ENCODE peak calls at places on chromosomes 11 and 22, in nine cellular contexts. G is nucleus accumbens, L is neural progenitor cell, K is T-helper 2 cell, D is RWPE1, N is BE2C, B is HCEC 1CT, W is endothelial cell of umbilical vein, O is KG1. Z is an unnamed sample.

GRCh38 chr11:63920126-63920869 is 3.3 kb upstream of the RCOR2 start:
- DNase-seq in B (no peak), K (no peak), G (peak), O (no peak), W (no peak), D (no peak), N (peak), L (peak), Z (no peak)

GRCh38 chr11:102489469-102490145 is 37.0 kb upstream of the TMEM123 start:
- DNase-seq in L (no peak), D (no peak), N (no peak), W (no peak), B (no peak), K (no peak), O (no peak), G (no peak), Z (no peak)

GRCh38 chr11:126443120-126443519 is 87.6 kb downstream of the ST3GAL4 start:
- DNase-seq in B (no peak), K (no peak), L (peak), G (no peak), N (peak), O (no peak), D (no peak), W (no peak), Z (peak)

GRCh38 chr22:39234867-39235687 is 9.7 kb downstream of the PDGFB start:
- DNase-seq in O (no peak), W (peak), L (peak), B (no peak), G (no peak), N (no peak), K (no peak), D (peak), Z (no peak)

GRCh38 chr11:2307733-2308331 is 6.0 kb downstream of the TSPAN32 start:
- DNase-seq in N (no peak), D (no peak), K (no peak), B (no peak), W (no peak), O (no peak), L (no peak), G (no peak), Z (no peak)

GRCh38 chr11:95337175-95337957 is 106.4 kb upstream of the SESN3 start:
- DNase-seq in G (peak), D (peak), B (peak), L (peak), O (peak), N (peak), W (peak), K (peak), Z (no peak)

GRCh38 chr22:40875111-40875510 is 13.2 kb upstream of the DNAJB7 start:
- DNase-seq in B (no peak), W (no peak), G (no peak), N (no peak), D (no peak), L (no peak), O (no peak), K (no peak), Z (no peak)

GRCh38 chr11:13972033-13972910 is 9.7 kb downstream of the SPON1 start:
- DNase-seq in N (no peak), G (no peak), B (no peak), D (no peak), O (no peak), W (no peak), L (no peak), K (peak), Z (no peak)

GRCh38 chr11:117866526-117866925 is 9.9 kb downstream of the FXYD6 start:
- DNase-seq in L (no peak), O (no peak), N (no peak), G (peak), K (no peak), D (no peak), W (no peak), B (no peak), Z (no peak)

GRCh38 chr11:26931881-26932280 is 62.0 kb upstream of the FIBIN start:
- DNase-seq in K (no peak), G (no peak), L (no peak), N (no peak), B (no peak), D (no peak), W (no peak), O (no peak), Z (no peak)

Z was measured in NCI-H774.